ENCODE peak calls at places on chromosomes 16 and 17, in seven cellular contexts. T is T1000, U is posterior vena cava, K is DMS79, L is EL, X is ureter, R is cardiac fibroblast. D is an unnamed sample.

GRCh38 chr16:65909310-65910050 is 457.0 kb upstream of the CDH5 start:
- DNase-seq in X (no peak), L (peak; percentile 3), T (no peak), U (no peak), R (no peak), K (no peak), D (no peak)

GRCh38 chr17:66313995-66314659 is 11.7 kb downstream of the PRKCA start:
- DNase-seq in T (no peak), K (no peak), U (no peak), L (no peak), R (no peak), X (no peak), D (no peak)

GRCh38 chr17:80236911-80237310 is 16.7 kb downstream of the SLC26A11 start:
- DNase-seq in K (no peak), R (no peak), X (no peak), L (no peak), T (no peak), U (no peak), D (no peak)

GRCh38 chr17:76868176-76868668 is at the start of gene MGAT5B:
- DNase-seq in X (peak; percentile 75), R (peak; percentile 80), T (peak; percentile 86), U (peak; percentile 91), L (peak; percentile 85), K (peak; percentile 10), D (peak; percentile 66)

GRCh38 chr16:85525464-85526117 is 87.5 kb upstream of the GSE1 start:
- DNase-seq in R (no peak), K (no peak), L (no peak), T (no peak), X (no peak), U (no peak), D (no peak)

GRCh38 chr16:19128454-19129210 is 14.9 kb downstream of the ITPRIPL2 start:
- DNase-seq in L (no peak), T (no peak), R (no peak), X (no peak), U (no peak), K (no peak), D (no peak)

GRCh38 chr17:18933102-18934058 is 18.6 kb upstream of the SLC5A10 start:
- DNase-seq in K (no peak), X (no peak), U (no peak), T (no peak), L (no peak), R (no peak), D (no peak)

GRCh38 chr17:81291662-81292061 is 3.4 kb downstream of the SLC38A10 start:
- DNase-seq in K (no peak), X (peak; percentile 74), U (peak; percentile 89), R (peak; percentile 69), T (peak; percentile 27), L (peak; percentile 27), D (peak; percentile 29)

GRCh38 chr16:2473425-2473926 is 1.5 kb upstream of the TBC1D24 start:
- DNase-seq in T (no peak), X (no peak), R (no peak), U (no peak), K (no peak), L (no peak), D (no peak)

GRCh38 chr16:64702415-64702814 is 419.4 kb downstream of the CDH11 start:
- DNase-seq in U (no peak), R (no peak), K (no peak), L (no peak), T (no peak), X (no peak), D (no peak)

GRCh38 chr17:82808921-82809905 is 30.6 kb downstream of the ZNF750 start:
- DNase-seq in K (no peak), X (no peak), T (no peak), R (no peak), U (no peak), L (no peak), D (no peak)

GRCh38 chr17:75908201-75908600 is 3.5 kb upstream of the MRPL38 start:
- DNase-seq in T (no peak), X (no peak), K (peak; percentile 89), L (no peak), U (no peak), R (no peak), D (no peak)

GRCh38 chr17:35052240-35052608 is 11.3 kb downstream of the RFFL start:
- DNase-seq in U (no peak), X (no peak), K (no peak), L (peak; percentile 46), R (peak; percentile 49), T (no peak), D (no peak)

GRCh38 chr17:59746849-59747445 is 39.5 kb downstream of the VMP1 start:
- DNase-seq in U (no peak), T (no peak), L (peak; percentile 48), X (no peak), R (peak; percentile 81), K (no peak), D (peak; percentile 68)

GRCh38 chr17:12909511-12909910 is 108.3 kb downstream of the ELAC2 start:
- DNase-seq in K (no peak), R (no peak), U (no peak), X (no peak), T (no peak), L (no peak), D (no peak)

GRCh38 chr17:9212376-9213310 is 191.3 kb downstream of the NTN1 start:
- DNase-seq in U (peak; percentile 75), K (no peak), R (no peak), T (no peak), X (no peak), L (no peak), D (no peak)

GRCh38 chr17:40366076-40366860 is 1.7 kb upstream of the GJD3 start:
- DNase-seq in T (no peak), U (peak; percentile 69), R (no peak), L (no peak), K (no peak), X (no peak), D (no peak)

GRCh38 chr17:74325376-74325742 is 667 bp upstream of the KIF19 start:
- DNase-seq in K (no peak), U (no peak), R (no peak), X (no peak), T (no peak), L (no peak), D (no peak)

GRCh38 chr16:87628940-87629339 is 26.6 kb downstream of the JPH3 start:
- DNase-seq in L (peak; percentile 53), U (no peak), T (peak; percentile 37), X (no peak), R (peak; percentile 62), K (peak; percentile 51), D (no peak)

GRCh38 chr17:63828936-63829335 is 1.5 kb upstream of the FTSJ3 start:
- DNase-seq in K (no peak), T (no peak), U (no peak), R (no peak), L (no peak), X (no peak), D (no peak)